ENCODE peak calls at places on chromosome 6, in eight cellular contexts. F is uterus, C is tibial nerve, T is spleen, K is neural progenitor cell, L is stomach, H is cardiac muscle cell, M is Peyer's patch. Q is an unnamed sample. For H3K4me1, the result is how much of the 10 kb centered on the place peaks cover.

GRCh38 chr6:106005013-106005412 is 81.1 kb upstream of the PRDM1 start:
- DNase-seq in F (peak), C (no peak), T (no peak), K (no peak), L (no peak), H (no peak), M (no peak), Q (no peak)

GRCh38 chr6:82397962-82398692 is 34.5 kb downstream of the TPBG start:
- DNase-seq in F (no peak), C (no peak), T (no peak), K (no peak), L (no peak), H (no peak), M (no peak), Q (no peak)

GRCh38 chr6:4932506-4932903 is 71.3 kb downstream of the RPP40 start:
- DNase-seq in F (no peak), C (no peak), T (no peak), K (no peak), L (no peak), H (no peak), M (no peak), Q (no peak)

GRCh38 chr6:15538766-15539165 is 124.1 kb downstream of the DTNBP1 start:
- DNase-seq in F (no peak), C (no peak), T (no peak), K (no peak), L (no peak), H (no peak), M (no peak), Q (no peak)

GRCh38 chr6:51007237-51007636 is 188.6 kb downstream of the TFAP2B start:
- DNase-seq in F (no peak), C (no peak), T (no peak), K (no peak), L (no peak), H (no peak), M (no peak), Q (no peak)

GRCh38 chr6:121695346-121695745 is 259.9 kb downstream of the GJA1 start:
- DNase-seq in F (no peak), C (no peak), T (no peak), K (no peak), L (no peak), H (no peak), M (no peak), Q (no peak)

GRCh38 chr6:14361297-14361696 is 243.7 kb downstream of the CD83 start:
- DNase-seq in F (no peak), C (no peak), T (no peak), K (no peak), L (no peak), H (no peak), M (no peak), Q (no peak)

GRCh38 chr6:90083891-90084290 is 189.6 kb downstream of the GJA10 start:
- DNase-seq in F (no peak), C (no peak), T (peak), K (no peak), L (no peak), H (no peak), M (no peak), Q (no peak)

GRCh38 chr6:22888147-22888831 is 318.9 kb downstream of the HDGFL1 start:
- DNase-seq in F (no peak), C (no peak), T (no peak), K (no peak), L (no peak), H (no peak), M (no peak), Q (no peak)

GRCh38 chr6:11648436-11648775 is 110.9 kb downstream of the TMEM170B start:
- DNase-seq in F (no peak), C (no peak), T (no peak), K (no peak), L (no peak), H (no peak), M (no peak), Q (no peak)

GRCh38 chr6:89638320-89639195 is at the start of gene LYRM2:
- DNase-seq in F (peak), C (peak), T (peak), K (peak), L (peak), H (peak), M (peak), Q (peak)

GRCh38 chr6:117149324-117149723 is 116.0 kb upstream of the VGLL2 start:
- DNase-seq in F (no peak), C (no peak), T (no peak), K (no peak), L (no peak), H (no peak), M (no peak), Q (no peak)

GRCh38 chr6:113450061-113450465 is 407.1 kb upstream of the MARCKS start:
- DNase-seq in F (no peak), C (no peak), T (no peak), K (no peak), L (no peak), H (peak), M (no peak), Q (no peak)

GRCh38 chr6:56725257-56725656 is 82.6 kb upstream of the DST start:
- DNase-seq in F (no peak), C (no peak), T (no peak), K (peak), L (no peak), H (no peak), M (no peak), Q (no peak)

GRCh38 chr6:168124161-168124560 is 45.1 kb upstream of the FRMD1 start:
- DNase-seq in F (no peak), C (no peak), T (no peak), K (no peak), L (no peak), H (no peak), M (no peak), Q (no peak)

GRCh38 chr6:106377061-106377540 is 16.6 kb downstream of the CRYBG1 start:
- DNase-seq in F (no peak), C (no peak), T (no peak), K (no peak), L (no peak), H (no peak), M (no peak), Q (no peak)

GRCh38 chr6:149136913-149137286 is 180.6 kb upstream of the TAB2 start:
- DNase-seq in F (no peak), C (no peak), T (no peak), K (no peak), L (no peak), H (no peak), M (no peak), Q (no peak)

GRCh38 chr6:167826230-167827061 is at the start of gene AFDN:
- DNase-seq in F (peak), C (peak), T (peak), K (peak), L (peak), H (peak), M (peak), Q (peak)

GRCh38 chr6:77298298-77298697 is 165.0 kb downstream of the HTR1B start:
- DNase-seq in F (no peak), C (no peak), T (no peak), K (no peak), L (no peak), H (no peak), M (no peak), Q (no peak)

GRCh38 chr6:110682460-110682853 is 132.8 kb downstream of the CDK19 start:
- DNase-seq in F (peak), C (peak), T (no peak), K (peak), L (peak), H (peak), M (no peak), Q (peak)

GRCh38 chr6:28814032-28814976 is 109.5 kb downstream of the TRIM27 start:
- DNase-seq in F (no peak), C (no peak), T (no peak), K (peak), L (no peak), H (peak), M (no peak), Q (no peak)

GRCh38 chr6:26554669-26555504 is 16.7 kb downstream of the HMGN4 start:
- DNase-seq in F (no peak), C (no peak), T (no peak), K (peak), L (no peak), H (no peak), M (no peak), Q (no peak)

GRCh38 chr6:119285908-119286625 is 63.5 kb downstream of the MAN1A1 start:
- DNase-seq in F (no peak), C (no peak), T (no peak), K (no peak), L (no peak), H (no peak), M (no peak), Q (no peak)

GRCh38 chr6:129642322-129642721 is 67.7 kb downstream of the ARHGAP18 start:
- DNase-seq in F (no peak), C (no peak), T (no peak), K (no peak), L (no peak), H (no peak), M (no peak), Q (no peak)

GRCh38 chr6:131292145-131292938 is 157.1 kb downstream of the AKAP7 start:
- DNase-seq in F (no peak), C (no peak), T (no peak), K (peak), L (no peak), H (peak), M (no peak), Q (no peak)

DNA sequence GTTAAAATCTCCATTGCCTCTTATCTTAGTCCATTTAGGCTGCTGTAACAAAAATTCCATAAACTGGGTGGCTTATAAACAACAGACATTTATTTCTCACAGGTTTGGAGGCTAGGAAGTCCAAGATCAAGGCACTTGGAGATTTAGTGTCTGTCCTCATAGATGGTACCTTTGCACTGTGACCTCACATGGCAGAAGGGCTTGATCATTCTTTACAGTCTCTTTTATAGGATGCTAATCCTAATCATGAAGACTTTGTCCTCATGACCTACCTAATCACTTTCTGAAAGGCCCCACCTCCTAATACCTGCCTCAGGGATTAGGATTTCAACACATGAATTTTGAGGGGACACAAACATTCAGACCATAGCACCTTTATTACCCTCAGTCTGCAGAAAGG is 6.6 kb downstream of the GLO1 start:
- DNase-seq in F (no peak), C (no peak), T (no peak), K (no peak), L (no peak), H (no peak), M (no peak), Q (no peak)
- H3K4me1 ChIP-seq in F (under half), C (under half), T (under half), K (under half), L (under half), H (under half), M (under half), Q (under half)

DNA sequence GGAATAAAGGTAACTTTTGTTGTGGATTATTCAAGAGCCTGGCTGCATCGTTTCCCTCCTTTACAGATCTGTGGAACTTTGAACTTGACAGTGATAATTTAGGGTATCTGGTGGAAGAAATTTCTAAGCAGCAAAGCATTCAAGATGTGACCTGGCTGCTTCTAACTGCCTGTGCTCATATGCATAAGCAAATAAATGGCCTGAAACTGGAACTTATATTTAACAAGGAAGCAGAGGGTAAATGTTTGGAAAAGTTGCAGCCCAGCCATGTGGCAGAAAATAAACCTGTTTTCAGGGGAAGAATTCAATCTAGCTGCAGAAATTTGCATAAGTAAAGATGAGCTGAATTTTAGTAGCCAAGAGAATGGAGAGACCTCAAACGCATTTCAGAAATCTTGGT is 173.5 kb downstream of the C6orf118 start:
- DNase-seq in F (no peak), C (no peak), T (no peak), K (no peak), L (no peak), H (no peak), M (no peak), Q (no peak)
- H3K27ac ChIP-seq in F (no peak), C (no peak), T (no peak), K (no peak), L (no peak), H (no peak), M (no peak), Q (no peak)

GRCh38 chr6:53411451-53411850 is 62.7 kb upstream of the ELOVL5 start:
- DNase-seq in F (no peak), C (no peak), T (no peak), K (peak), L (no peak), H (no peak), M (no peak), Q (no peak)

GRCh38 chr6:53408826-53409225 is 60.1 kb upstream of the ELOVL5 start:
- DNase-seq in F (no peak), C (no peak), T (no peak), K (no peak), L (no peak), H (no peak), M (no peak), Q (no peak)

GRCh38 chr6:53412316-53412715 is 63.6 kb upstream of the ELOVL5 start:
- DNase-seq in F (no peak), C (no peak), T (no peak), K (no peak), L (no peak), H (no peak), M (no peak), Q (no peak)

GRCh38 chr6:53412751-53413150 is 64.0 kb upstream of the ELOVL5 start:
- DNase-seq in F (no peak), C (no peak), T (no peak), K (no peak), L (no peak), H (no peak), M (no peak), Q (no peak)

GRCh38 chr6:53410508-53411258 is 61.9 kb upstream of the ELOVL5 start:
- DNase-seq in F (no peak), C (peak), T (peak), K (no peak), L (peak), H (peak), M (peak), Q (no peak)
- TF ChIP-seq CTCF in F (peak), C (no peak), T (peak), K (peak), L (no peak), H (peak), M (peak), Q (no peak)

GRCh38 chr6:169291148-169291547 is 37.5 kb upstream of the THBS2 start:
- DNase-seq in F (no peak), C (no peak), T (no peak), K (no peak), L (no peak), H (no peak), M (no peak), Q (no peak)
- H3K4me1 ChIP-seq in F (under half), C (under half), T (under half), K (under half), L (under half), H (under half), M (under half), Q (under half)

DNA sequence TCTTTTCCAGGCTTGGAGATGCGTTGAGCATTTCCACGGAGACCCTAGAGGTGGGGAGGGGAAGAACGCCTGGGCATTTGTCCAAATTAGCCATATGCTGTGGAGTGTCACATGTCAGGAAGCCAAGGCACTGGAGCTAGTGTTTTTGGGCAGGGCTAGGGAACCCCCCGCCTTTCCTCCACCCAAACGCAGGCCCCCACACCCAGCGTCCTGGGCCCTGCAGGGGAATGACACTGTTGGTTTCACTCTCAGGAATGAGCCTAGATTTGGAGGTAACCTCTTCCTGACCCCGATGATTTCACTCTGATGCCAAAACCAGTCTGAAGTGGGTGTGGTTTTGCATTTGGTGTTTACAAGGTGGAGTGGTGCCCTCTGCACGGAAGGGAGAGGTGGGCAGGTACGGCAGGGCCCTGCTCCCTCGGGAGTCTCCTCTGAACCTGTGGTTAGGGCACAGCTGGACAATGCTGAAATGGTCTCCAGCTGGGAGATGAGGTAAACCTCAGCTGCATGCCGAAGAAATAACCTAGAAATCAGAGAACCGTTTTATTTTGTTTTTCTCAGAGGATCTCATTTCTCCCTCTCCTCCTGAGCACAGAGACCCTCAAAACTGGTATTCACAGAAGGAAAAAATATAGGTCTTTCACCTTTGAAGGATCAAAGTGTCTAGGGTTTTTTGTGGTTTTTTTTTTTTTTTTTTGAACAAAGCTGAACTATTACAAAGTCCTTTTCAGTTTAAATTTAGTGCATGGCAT is 29.6 kb downstream of the MTHFD1L start:
- DNase-seq in F (no peak), C (peak), T (no peak), K (peak), L (no peak), H (peak), M (no peak), Q (no peak)
- H3K27ac ChIP-seq in F (no peak), C (no peak), T (no peak), K (no peak), L (no peak), H (peak), M (no peak), Q (no peak)

GRCh38 chr6:85660181-85660611 is 17.5 kb upstream of the SYNCRIP start:
- DNase-seq in F (no peak), C (no peak), T (no peak), K (no peak), L (no peak), H (no peak), M (no peak), Q (no peak)
- TF ChIP-seq CTCF in F (no peak), C (no peak), T (no peak), K (no peak), L (no peak), H (no peak), M (no peak), Q (no peak)

DNA sequence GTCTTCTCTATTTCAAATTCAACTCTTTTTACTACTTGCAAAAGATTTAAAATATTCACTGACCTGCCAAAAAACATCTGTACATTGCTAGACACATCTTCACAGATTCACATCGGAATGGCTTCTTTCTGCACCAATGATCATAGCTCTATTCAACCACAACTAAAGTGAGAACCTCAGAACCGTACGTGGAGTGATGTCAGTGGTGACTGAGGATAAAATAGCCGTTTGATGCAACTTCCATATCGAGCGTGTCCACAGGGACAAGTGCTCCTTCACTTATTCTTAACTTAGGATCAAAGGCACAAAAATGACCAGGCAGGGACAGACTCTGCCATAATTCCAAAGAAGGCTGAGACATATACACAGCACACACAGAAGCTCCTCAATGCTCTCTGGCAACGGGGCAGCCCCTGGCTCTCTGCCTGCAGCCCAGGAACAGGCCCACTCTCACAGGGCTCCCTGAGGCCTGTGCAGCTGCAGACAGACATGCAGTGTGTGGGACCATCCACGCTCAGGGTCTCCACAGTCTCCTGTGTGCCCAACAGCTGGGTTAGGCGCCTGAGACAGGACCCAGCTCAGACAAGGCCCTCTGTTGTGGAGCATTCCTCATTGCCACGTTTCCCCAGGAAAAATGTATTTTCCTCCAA is 22.8 kb downstream of the FYN start:
- DNase-seq in F (no peak), C (no peak), T (no peak), K (no peak), L (no peak), H (no peak), M (no peak), Q (peak)
- H3K4me1 ChIP-seq in F (under half), C (half or more), T (under half), K (under half), L (half or more), H (under half), M (under half), Q (under half)

GRCh38 chr6:155485756-155486155 is 30.1 kb upstream of the NOX3 start:
- DNase-seq in F (no peak), C (no peak), T (no peak), K (no peak), L (no peak), H (no peak), M (no peak), Q (no peak)
- H3K27ac ChIP-seq in F (no peak), C (no peak), T (no peak), K (no peak), L (no peak), H (no peak), M (no peak), Q (no peak)

DNA sequence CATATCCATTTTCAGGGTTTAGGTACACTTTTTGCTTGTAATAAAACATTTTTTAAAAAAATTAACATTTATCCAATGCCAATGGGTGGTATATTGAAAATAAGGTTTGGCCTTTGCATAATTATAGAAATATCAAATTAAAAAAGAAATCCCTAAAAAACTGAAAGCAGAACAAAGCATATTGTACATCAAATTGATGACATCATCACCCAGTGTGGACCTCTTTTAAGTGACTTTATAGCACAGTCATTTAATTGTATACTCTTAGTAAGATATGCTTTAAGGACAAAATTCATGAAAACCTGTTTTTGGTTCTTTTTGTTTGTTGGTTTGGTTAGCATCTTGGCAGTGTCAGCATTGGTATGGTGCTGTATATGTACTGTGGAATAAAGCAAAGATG is 1.4 kb upstream of the EEF1E1 start:
- DNase-seq in F (no peak), C (no peak), T (no peak), K (no peak), L (no peak), H (no peak), M (no peak), Q (no peak)
- TF ChIP-seq CTCF in F (no peak), C (no peak), T (no peak), K (no peak), L (no peak), H (no peak), M (no peak), Q (no peak)

DNA sequence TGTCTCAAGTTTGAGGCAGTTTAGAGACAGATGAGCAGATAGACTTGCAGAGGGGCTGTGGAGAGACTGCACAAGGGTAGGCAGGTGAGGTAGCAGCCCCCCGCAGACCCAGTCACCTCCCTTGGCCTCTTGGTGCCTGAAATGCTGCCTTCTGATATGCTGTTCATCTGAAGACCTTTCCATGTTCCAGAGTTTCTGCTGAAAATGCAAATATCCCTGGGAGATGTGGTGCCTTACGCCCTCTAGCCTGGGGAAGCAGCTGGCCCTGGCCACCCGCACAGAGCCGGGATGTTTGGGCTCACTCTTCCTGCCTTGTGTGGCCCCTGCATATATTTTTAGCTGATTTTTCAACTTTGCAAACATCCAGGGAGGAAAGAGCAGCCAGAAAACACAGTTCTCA is 51.4 kb downstream of the TMEM242 start:
- DNase-seq in F (no peak), C (no peak), T (peak), K (no peak), L (no peak), H (no peak), M (no peak), Q (no peak)
- H3K4me1 ChIP-seq in F (under half), C (under half), T (under half), K (under half), L (under half), H (under half), M (under half), Q (under half)

Q was measured in pancreas.